ENCODE peak calls at places on chromosome 2, in five cellular contexts. R is K562, Z is IMR-90, Y is H1, G is GM12878. T is an unnamed sample.

GRCh38 chr2:168231609-168232241 is 15.7 kb downstream of the STK39 start:
- DNase-seq in R (no peak), Z (no peak), Y (no peak), G (no peak), T (no peak)

GRCh38 chr2:240369725-240370585 is 65.5 kb upstream of the GPC1 start:
- DNase-seq in R (no peak), Z (peak; percentile 93), Y (no peak), G (no peak), T (no peak)

GRCh38 chr2:111667542-111668273 is 216.3 kb downstream of the ANAPC1 start:
- DNase-seq in R (peak; percentile 37), Z (peak; percentile 81), Y (peak; percentile 24), G (no peak), T (no peak)

GRCh38 chr2:43228782-43229659 is 2.6 kb upstream of the ZFP36L2 start:
- DNase-seq in R (no peak), Z (no peak), Y (no peak), G (no peak), T (no peak)

GRCh38 chr2:105795575-105795934 is 50.8 kb downstream of the NCK2 start:
- DNase-seq in R (peak; percentile 28), Z (no peak), Y (no peak), G (no peak), T (no peak)

GRCh38 chr2:105610444-105611327 is 134.0 kb upstream of the NCK2 start:
- DNase-seq in R (no peak), Z (no peak), Y (no peak), G (no peak), T (no peak)

GRCh38 chr2:104177179-104177578 is 676.7 kb upstream of the POU3F3 start:
- DNase-seq in R (no peak), Z (no peak), Y (no peak), G (no peak), T (no peak)

GRCh38 chr2:636649-637405 is 40.4 kb downstream of the TMEM18 start:
- DNase-seq in R (peak; percentile 68), Z (peak; percentile 31), Y (peak; percentile 90), G (no peak), T (peak; percentile 84)

GRCh38 chr2:96869824-96870630 is at the start of gene SEMA4C:
- DNase-seq in R (peak; percentile 78), Z (no peak), Y (peak; percentile 74), G (no peak), T (peak; percentile 59)

GRCh38 chr2:104870249-104870816 is 16.4 kb downstream of the POU3F3 start:
- DNase-seq in R (no peak), Z (no peak), Y (no peak), G (no peak), T (no peak)

GRCh38 chr2:199223791-199224190 is 233.9 kb downstream of the SATB2 start:
- DNase-seq in R (peak; percentile 35), Z (peak; percentile 16), Y (no peak), G (no peak), T (no peak)

GRCh38 chr2:62224976-62225375 is 29.1 kb downstream of the B3GNT2 start:
- DNase-seq in R (no peak), Z (no peak), Y (no peak), G (no peak), T (no peak)

GRCh38 chr2:171205551-171205950 is 44.9 kb upstream of the TLK1 start:
- DNase-seq in R (no peak), Z (no peak), Y (no peak), G (no peak), T (no peak)

GRCh38 chr2:42268528-42269151 is 92.4 kb downstream of the COX7A2L start:
- DNase-seq in R (no peak), Z (peak; percentile 28), Y (no peak), G (no peak), T (no peak)

GRCh38 chr2:203549406-203549805 is 14.3 kb upstream of the RAPH1 start:
- DNase-seq in R (no peak), Z (peak; percentile 41), Y (no peak), G (no peak), T (no peak)

GRCh38 chr2:196268538-196269338 is 97.4 kb upstream of the STK17B start:
- DNase-seq in R (no peak), Z (peak; percentile 74), Y (no peak), G (no peak), T (no peak)

GRCh38 chr2:54722641-54723299 is 692 bp upstream of the EML6 start:
- DNase-seq in R (peak; percentile 35), Z (peak; percentile 70), Y (no peak), G (no peak), T (no peak)

GRCh38 chr2:121236101-121236640 is 48.8 kb downstream of the TFCP2L1 start:
- DNase-seq in R (no peak), Z (no peak), Y (no peak), G (no peak), T (no peak)

GRCh38 chr2:38578832-38579231 is 23.9 kb downstream of the HNRNPLL start:
- DNase-seq in R (no peak), Z (no peak), Y (no peak), G (no peak), T (no peak)
- TF ChIP-seq USF2 in R (no peak), Z (no peak), Y (no peak), G (no peak), T (no peak)

GRCh38 chr2:124001681-124002080 is 23.4 kb upstream of the CNTNAP5 start:
- DNase-seq in R (no peak), Z (no peak), Y (no peak), G (no peak), T (no peak)
- TF ChIP-seq USF2 in R (no peak), Z (no peak), Y (no peak), G (no peak), T (no peak)

DNA sequence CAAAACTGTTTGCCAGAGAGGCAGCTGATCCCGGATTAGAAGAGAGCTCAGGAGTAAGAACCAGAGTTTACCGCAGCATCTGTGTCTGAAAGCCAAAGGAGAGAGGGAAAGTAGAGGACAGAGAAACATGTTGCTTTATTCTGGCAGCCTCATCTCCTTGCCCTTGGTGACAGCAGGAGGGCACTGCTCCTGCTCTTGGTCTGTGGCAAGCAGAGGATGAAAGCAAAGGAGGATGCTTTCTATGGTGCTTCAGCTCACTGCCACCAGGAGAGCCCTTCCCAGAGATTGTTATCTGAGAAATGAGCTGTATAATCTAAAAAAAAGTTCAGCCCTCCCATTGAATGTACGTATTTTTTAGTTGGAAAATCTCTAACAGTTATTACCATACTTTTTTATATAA is 7.7 kb downstream of the SLC1A4 start:
- DNase-seq in R (no peak), Z (no peak), Y (no peak), G (no peak), T (no peak)
- TF ChIP-seq USF2 in R (no peak), Z (no peak), Y (no peak), G (no peak), T (no peak)

DNA sequence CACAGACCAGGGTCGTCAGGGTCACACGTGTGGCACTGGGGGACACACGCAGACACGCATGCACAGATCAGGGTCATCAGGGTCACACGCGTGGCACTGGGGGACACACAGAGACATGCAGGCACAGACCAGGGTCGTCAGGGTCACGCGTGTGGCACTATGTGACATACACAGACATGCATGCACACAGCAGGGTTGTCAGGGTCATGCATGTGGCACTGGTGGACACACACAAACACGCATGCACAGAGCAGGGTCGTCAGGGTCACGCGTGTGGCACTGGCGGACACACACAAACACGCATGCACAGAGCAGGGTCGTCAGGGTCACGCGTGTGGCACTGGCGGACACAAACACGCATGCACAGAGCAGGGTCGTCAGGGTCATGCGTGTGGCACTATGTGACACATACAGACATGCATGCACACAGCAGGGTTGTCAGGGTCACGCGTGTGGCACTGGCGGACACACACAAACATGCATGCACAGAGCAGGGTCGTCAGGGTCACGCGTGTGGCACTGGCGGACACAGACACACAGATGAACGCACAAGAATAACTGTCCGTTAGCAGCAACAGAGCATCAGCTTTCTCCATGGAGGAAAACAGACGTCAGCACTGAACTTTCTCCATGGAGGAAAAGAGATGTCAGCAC is 34.9 kb downstream of the HDAC4 start:
- DNase-seq in R (no peak), Z (no peak), Y (no peak), G (no peak), T (no peak)
- TF ChIP-seq USF2 in R (no peak), Z (no peak), Y (no peak), G (no peak), T (no peak)

GRCh38 chr2:180012523-180012922 is 5.4 kb upstream of the CWC22 start:
- DNase-seq in R (no peak), Z (peak; percentile 85), Y (no peak), G (no peak), T (no peak)
- TF ChIP-seq USF2 in R (no peak), Z (no peak), Y (no peak), G (no peak), T (no peak)

GRCh38 chr2:80459028-80459427 is 154.5 kb upstream of the LRRTM1 start:
- DNase-seq in R (no peak), Z (no peak), Y (no peak), G (no peak), T (no peak)

DNA sequence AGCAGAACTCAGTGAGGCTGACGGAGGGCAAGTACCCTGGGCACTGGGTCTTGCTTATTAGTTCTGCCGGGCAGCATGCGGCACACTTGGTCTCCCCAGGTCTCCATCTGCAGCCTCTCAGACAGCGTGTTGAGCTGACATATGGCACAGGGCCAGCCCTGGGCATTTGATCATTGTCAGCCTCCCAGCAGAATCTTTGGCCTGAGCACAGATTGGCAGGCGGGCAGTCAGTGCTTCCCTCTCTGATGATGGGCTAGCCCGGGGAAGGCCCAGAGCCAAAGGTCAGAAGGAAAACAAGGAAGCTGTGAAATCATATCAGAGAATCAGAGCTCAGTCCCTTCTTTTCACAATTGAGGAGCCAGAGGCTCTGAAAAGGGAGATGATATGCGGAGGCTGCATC is 150.1 kb upstream of the LRRTM1 start:
- DNase-seq in R (no peak), Z (no peak), Y (no peak), G (no peak), T (no peak)
- TF ChIP-seq USF2 in R (no peak), Z (no peak), Y (no peak), G (no peak), T (no peak)